ENCODE peak calls at places on chromosomes 4 and X, in four cellular contexts. One of them, this sample, is unnamed.

GRCh38 chrX:74249963-74250362 is 54.0 kb upstream of the ZCCHC13 start:
- DNase-seq in neuronal stem cell: no peak
- DNase-seq in IMR-90: no peak
- DNase-seq in mesenchymal stem cell: peak
- DNase-seq in this sample: peak

GRCh38 chr4:170476351-170476750 is 386.6 kb upstream of the AADAT start:
- DNase-seq in neuronal stem cell: no peak
- DNase-seq in IMR-90: no peak
- DNase-seq in mesenchymal stem cell: peak
- DNase-seq in this sample: no peak

GRCh38 chrX:17860811-17861495 is at the start of gene RAI2:
- DNase-seq in neuronal stem cell: peak
- DNase-seq in IMR-90: no peak
- DNase-seq in mesenchymal stem cell: no peak
- DNase-seq in this sample: peak

GRCh38 chr4:95263960-95264359 is 284.8 kb downstream of the UNC5C start:
- DNase-seq in neuronal stem cell: no peak
- DNase-seq in IMR-90: no peak
- DNase-seq in mesenchymal stem cell: no peak
- DNase-seq in this sample: no peak

GRCh38 chr4:168790898-168791297 is 219.2 kb downstream of the CBR4 start:
- DNase-seq in neuronal stem cell: no peak
- DNase-seq in IMR-90: no peak
- DNase-seq in mesenchymal stem cell: no peak
- DNase-seq in this sample: no peak

GRCh38 chr4:162010362-162010761 is 153.4 kb downstream of the FSTL5 start:
- DNase-seq in neuronal stem cell: no peak
- DNase-seq in IMR-90: no peak
- DNase-seq in mesenchymal stem cell: peak
- DNase-seq in this sample: no peak

GRCh38 chrX:53317365-53318069 is 36.1 kb upstream of the IQSEC2 start:
- DNase-seq in neuronal stem cell: peak
- DNase-seq in IMR-90: peak
- DNase-seq in mesenchymal stem cell: peak
- DNase-seq in this sample: peak

GRCh38 chr4:94253036-94253435 is 45.4 kb downstream of the SMARCAD1 start:
- DNase-seq in neuronal stem cell: no peak
- DNase-seq in IMR-90: peak
- DNase-seq in mesenchymal stem cell: peak
- DNase-seq in this sample: no peak

GRCh38 chrX:44872319-44872816 is 620 bp upstream of the KDM6A start:
- DNase-seq in neuronal stem cell: no peak
- DNase-seq in IMR-90: peak
- DNase-seq in mesenchymal stem cell: peak
- DNase-seq in this sample: no peak

GRCh38 chr4:40182041-40182440 is 14.8 kb upstream of the RHOH start:
- DNase-seq in neuronal stem cell: no peak
- DNase-seq in IMR-90: no peak
- DNase-seq in mesenchymal stem cell: no peak
- DNase-seq in this sample: no peak

GRCh38 chr4:108849611-108850406 is 87.0 kb upstream of the ETNPPL start:
- DNase-seq in neuronal stem cell: no peak
- DNase-seq in IMR-90: peak
- DNase-seq in mesenchymal stem cell: peak
- DNase-seq in this sample: no peak

GRCh38 chr4:144450526-144450925 is 195.4 kb upstream of the HHIP start:
- DNase-seq in neuronal stem cell: no peak
- DNase-seq in IMR-90: no peak
- DNase-seq in mesenchymal stem cell: no peak
- DNase-seq in this sample: no peak

GRCh38 chr4:53589511-53589910 is 1.8 kb downstream of the LNX1 start:
- DNase-seq in neuronal stem cell: no peak
- DNase-seq in IMR-90: no peak
- DNase-seq in mesenchymal stem cell: peak
- DNase-seq in this sample: no peak

GRCh38 chr4:122666527-122667245 is 45.8 kb upstream of the IL21 start:
- DNase-seq in neuronal stem cell: no peak
- DNase-seq in IMR-90: peak
- DNase-seq in mesenchymal stem cell: peak
- DNase-seq in this sample: no peak

GRCh38 chr4:119046263-119046662 is 89.4 kb upstream of the MYOZ2 start:
- DNase-seq in neuronal stem cell: no peak
- DNase-seq in IMR-90: no peak
- DNase-seq in mesenchymal stem cell: no peak
- DNase-seq in this sample: no peak

GRCh38 chrX:13007519-13008188 is 32.7 kb downstream of the TMSB4X start:
- DNase-seq in neuronal stem cell: no peak
- DNase-seq in IMR-90: peak
- DNase-seq in mesenchymal stem cell: no peak
- DNase-seq in this sample: no peak

GRCh38 chr4:118032691-118033090 is 1.6 kb upstream of the NDST3 start:
- DNase-seq in neuronal stem cell: no peak
- DNase-seq in IMR-90: peak
- DNase-seq in mesenchymal stem cell: peak
- DNase-seq in this sample: peak

GRCh38 chr4:89469930-89470375 is 162.4 kb upstream of the GPRIN3 start:
- DNase-seq in neuronal stem cell: no peak
- DNase-seq in IMR-90: peak
- DNase-seq in mesenchymal stem cell: peak
- DNase-seq in this sample: no peak

GRCh38 chrX:9899640-9900075 is 67.5 kb upstream of the CLDN34 start:
- DNase-seq in neuronal stem cell: peak
- DNase-seq in IMR-90: peak
- DNase-seq in mesenchymal stem cell: peak
- DNase-seq in this sample: no peak

GRCh38 chr4:138242076-138242829 is at the start of gene SLC7A11:
- DNase-seq in neuronal stem cell: peak
- DNase-seq in IMR-90: peak
- DNase-seq in mesenchymal stem cell: peak
- DNase-seq in this sample: peak

GRCh38 chrX:7925867-7926472 is 1.2 kb downstream of the PNPLA4 start:
- DNase-seq in neuronal stem cell: peak
- DNase-seq in IMR-90: peak
- DNase-seq in mesenchymal stem cell: peak
- DNase-seq in this sample: peak

GRCh38 chr4:123830920-123831319 is 434.3 kb downstream of the SPRY1 start:
- DNase-seq in neuronal stem cell: no peak
- DNase-seq in IMR-90: no peak
- DNase-seq in mesenchymal stem cell: no peak
- DNase-seq in this sample: no peak

GRCh38 chr4:66430856-66431255 is 760.6 kb upstream of the EPHA5 start:
- DNase-seq in neuronal stem cell: peak
- DNase-seq in IMR-90: peak
- DNase-seq in mesenchymal stem cell: peak
- DNase-seq in this sample: no peak

GRCh38 chr4:15654556-15655222 is 468 bp downstream of the FBXL5 start:
- DNase-seq in neuronal stem cell: no peak
- DNase-seq in IMR-90: peak
- DNase-seq in mesenchymal stem cell: peak
- DNase-seq in this sample: peak

GRCh38 chrX:13855689-13856425 is 39.0 kb upstream of the GPM6B start:
- DNase-seq in neuronal stem cell: no peak
- DNase-seq in IMR-90: no peak
- DNase-seq in mesenchymal stem cell: no peak
- DNase-seq in this sample: no peak

GRCh38 chrX:2595258-2595657 is 94.5 kb upstream of the DHRSX start:
- DNase-seq in neuronal stem cell: no peak
- DNase-seq in IMR-90: peak
- DNase-seq in mesenchymal stem cell: no peak
- DNase-seq in this sample: no peak

GRCh38 chr4:173181769-173182374 is 13.3 kb downstream of the GALNT7 start:
- DNase-seq in neuronal stem cell: no peak
- DNase-seq in IMR-90: peak
- DNase-seq in mesenchymal stem cell: peak
- DNase-seq in this sample: no peak

GRCh38 chr4:173924561-173924960 is 358.9 kb downstream of the FBXO8 start:
- DNase-seq in neuronal stem cell: no peak
- DNase-seq in IMR-90: no peak
- DNase-seq in mesenchymal stem cell: peak
- DNase-seq in this sample: no peak

GRCh38 chr4:78772526-78773084 is 3.5 kb upstream of the BMP2K start:
- DNase-seq in neuronal stem cell: no peak
- DNase-seq in IMR-90: no peak
- DNase-seq in mesenchymal stem cell: no peak
- DNase-seq in this sample: no peak

GRCh38 chr4:70667710-70668535 is 1.6 kb upstream of the JCHAIN start:
- DNase-seq in neuronal stem cell: no peak
- DNase-seq in IMR-90: peak
- DNase-seq in mesenchymal stem cell: peak
- DNase-seq in this sample: no peak

GRCh38 chrX:71493111-71493613 is 39.7 kb upstream of the OGT start:
- DNase-seq in neuronal stem cell: no peak
- DNase-seq in IMR-90: no peak
- DNase-seq in mesenchymal stem cell: no peak
- DNase-seq in this sample: no peak

GRCh38 chr4:113674733-113675132 is 86.8 kb downstream of the CAMK2D start:
- DNase-seq in neuronal stem cell: no peak
- DNase-seq in IMR-90: no peak
- DNase-seq in mesenchymal stem cell: no peak
- DNase-seq in this sample: no peak

GRCh38 chr4:123783091-123783765 is 386.6 kb downstream of the SPRY1 start:
- DNase-seq in neuronal stem cell: no peak
- DNase-seq in IMR-90: peak
- DNase-seq in mesenchymal stem cell: no peak
- DNase-seq in this sample: no peak

DNA sequence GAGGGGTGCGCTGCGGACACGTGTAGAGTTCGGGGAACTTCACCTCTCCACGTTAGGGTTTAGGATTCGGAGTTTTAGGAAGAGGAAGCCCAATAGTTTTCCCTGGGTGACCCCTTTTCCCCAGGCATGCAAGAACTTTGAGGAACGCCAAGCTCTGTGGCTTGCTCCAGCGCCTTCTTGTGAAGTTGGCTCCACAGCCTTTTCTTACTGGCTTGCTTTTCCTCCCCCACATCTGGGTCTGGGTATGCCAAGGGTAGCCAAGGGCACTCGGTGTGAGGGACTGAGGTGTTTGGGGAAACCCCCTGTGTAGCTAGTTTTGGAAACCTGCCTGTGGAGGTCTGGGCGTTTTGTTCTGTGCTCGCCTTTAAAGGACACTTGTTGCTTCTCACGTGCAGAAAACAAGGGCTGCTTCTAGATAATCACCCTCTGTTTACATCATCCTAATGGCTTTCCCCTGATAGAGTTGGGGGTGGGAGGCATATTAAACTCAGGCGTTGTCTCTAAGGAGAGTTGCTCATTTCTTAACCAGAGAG is 746 bp downstream of the EDNRA start:
- DNase-seq in neuronal stem cell: peak
- DNase-seq in IMR-90: no peak
- DNase-seq in mesenchymal stem cell: peak
- DNase-seq in this sample: peak
- H3K23ac ChIP-seq in neuronal stem cell: no peak
- H3K23ac ChIP-seq in IMR-90: peak
- H3K23ac ChIP-seq in mesenchymal stem cell: no peak
- H3K23ac ChIP-seq in this sample: no peak

GRCh38 chr4:153060191-153060590 is 124.1 kb downstream of the FHDC1 start:
- DNase-seq in neuronal stem cell: no peak
- DNase-seq in IMR-90: no peak
- DNase-seq in mesenchymal stem cell: no peak
- DNase-seq in this sample: no peak
- H3K23ac ChIP-seq in neuronal stem cell: no peak
- H3K23ac ChIP-seq in IMR-90: no peak
- H3K23ac ChIP-seq in mesenchymal stem cell: no peak
- H3K23ac ChIP-seq in this sample: no peak

GRCh38 chr4:38122060-38122459 is 161.9 kb downstream of the PTTG2 start:
- DNase-seq in neuronal stem cell: no peak
- DNase-seq in IMR-90: no peak
- DNase-seq in mesenchymal stem cell: no peak
- DNase-seq in this sample: no peak

GRCh38 chr4:38119663-38120374 is 159.6 kb downstream of the PTTG2 start:
- DNase-seq in neuronal stem cell: no peak
- DNase-seq in IMR-90: peak
- DNase-seq in mesenchymal stem cell: peak
- DNase-seq in this sample: no peak

GRCh38 chr4:38125816-38126215 is 165.6 kb downstream of the PTTG2 start:
- DNase-seq in neuronal stem cell: no peak
- DNase-seq in IMR-90: peak
- DNase-seq in mesenchymal stem cell: no peak
- DNase-seq in this sample: no peak

GRCh38 chr4:38124961-38125360 is 164.8 kb downstream of the PTTG2 start:
- DNase-seq in neuronal stem cell: no peak
- DNase-seq in IMR-90: no peak
- DNase-seq in mesenchymal stem cell: no peak
- DNase-seq in this sample: no peak

DNA sequence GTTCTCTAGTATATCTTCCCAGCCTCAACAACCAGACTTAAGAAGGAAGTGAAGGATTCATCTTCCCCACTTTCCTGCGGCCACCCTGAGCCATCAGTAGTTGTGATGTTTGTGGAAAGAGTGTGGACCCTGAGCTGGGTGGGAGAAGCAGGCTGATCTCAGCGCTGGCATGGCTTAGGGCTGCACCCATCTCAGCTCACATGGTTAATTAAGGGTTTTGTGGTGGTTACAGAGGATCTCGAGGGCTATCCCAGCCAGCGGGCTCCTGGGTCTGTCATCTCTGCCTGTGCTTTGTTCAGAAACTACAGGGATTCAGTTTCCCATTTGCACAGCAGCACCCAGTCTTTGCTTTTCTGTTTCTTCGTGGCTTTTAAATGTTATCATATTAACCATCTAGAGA is 163.4 kb downstream of the PTTG2 start:
- DNase-seq in neuronal stem cell: no peak
- DNase-seq in IMR-90: no peak
- DNase-seq in mesenchymal stem cell: no peak
- DNase-seq in this sample: no peak
- H3K23ac ChIP-seq in neuronal stem cell: no peak
- H3K23ac ChIP-seq in IMR-90: no peak
- H3K23ac ChIP-seq in mesenchymal stem cell: no peak
- H3K23ac ChIP-seq in this sample: no peak

DNA sequence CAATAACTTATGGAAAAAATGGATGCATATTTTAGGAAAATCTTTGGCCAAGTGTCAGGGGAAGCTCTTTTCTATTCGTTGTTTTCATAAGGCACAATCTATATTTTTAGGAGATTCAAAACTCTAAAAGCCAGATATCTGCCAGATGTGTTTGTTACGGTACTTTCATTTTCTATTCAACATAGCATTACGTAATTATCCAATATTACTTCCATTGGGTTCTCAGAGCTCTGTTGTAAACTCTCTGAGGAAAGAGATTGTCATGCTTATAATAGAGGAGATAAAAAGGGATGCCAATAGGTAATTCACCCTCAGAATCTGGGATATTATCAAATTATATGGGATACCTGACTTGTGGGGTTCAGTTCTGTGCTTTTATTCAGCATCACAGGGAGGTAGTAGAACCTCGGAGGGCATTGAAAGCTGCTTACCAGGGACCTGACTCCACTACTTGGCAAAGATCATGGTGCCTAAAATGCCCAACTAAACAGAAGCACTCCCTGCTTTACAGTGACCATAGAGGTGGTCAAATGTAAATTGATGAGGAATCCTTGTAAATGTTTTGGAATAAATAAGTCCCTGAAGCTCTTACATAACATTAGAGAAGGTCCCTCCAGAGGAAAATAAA is 32.9 kb upstream of the GC start:
- DNase-seq in neuronal stem cell: no peak
- DNase-seq in IMR-90: no peak
- DNase-seq in mesenchymal stem cell: no peak
- DNase-seq in this sample: no peak
- H3K23ac ChIP-seq in neuronal stem cell: no peak
- H3K23ac ChIP-seq in IMR-90: no peak
- H3K23ac ChIP-seq in mesenchymal stem cell: no peak
- H3K23ac ChIP-seq in this sample: no peak

GRCh38 chr4:153488006-153488718 is 22.0 kb downstream of the TMEM131L start:
- DNase-seq in neuronal stem cell: no peak
- DNase-seq in IMR-90: peak
- DNase-seq in mesenchymal stem cell: no peak
- DNase-seq in this sample: no peak
- H3K23ac ChIP-seq in neuronal stem cell: no peak
- H3K23ac ChIP-seq in IMR-90: peak
- H3K23ac ChIP-seq in mesenchymal stem cell: no peak
- H3K23ac ChIP-seq in this sample: no peak